ENCODE peak calls at places on chromosomes 7 and 10, in eight cellular contexts. A, P, Z, F, R, T, J and S are unnamed samples. For H3K36me3 and H3K9me3, the result is how much of the 10 kb centered on the place peaks cover.

GRCh38 chr7:40843338-40844026 is 708.7 kb downstream of the SUGCT start:
- DNase-seq in A (peak), P (no peak), Z (no peak), F (peak), R (no peak), T (no peak), J (no peak), S (no peak)

GRCh38 chr7:116206141-116206540 is 4.2 kb upstream of the TES start:
- DNase-seq in A (no peak), P (no peak), Z (no peak), F (no peak), R (no peak), T (no peak), J (no peak), S (no peak)

GRCh38 chr7:135831451-135832220 is 83.0 kb upstream of the FAM180A start:
- DNase-seq in A (no peak), P (no peak), Z (no peak), F (no peak), R (no peak), T (no peak), J (no peak), S (peak)

GRCh38 chr10:27944005-27944404 is 54.9 kb downstream of the ODAD2 start:
- DNase-seq in A (no peak), P (no peak), Z (no peak), F (no peak), R (no peak), T (no peak), J (no peak), S (no peak)

GRCh38 chr10:44857363-44858016 is 53.6 kb upstream of the TMEM72 start:
- DNase-seq in A (peak), P (peak), Z (peak), F (peak), R (peak), T (peak), J (no peak), S (peak)

GRCh38 chr10:68049289-68050078 is 25.6 kb downstream of the HERC4 start:
- DNase-seq in A (no peak), P (no peak), Z (no peak), F (no peak), R (no peak), T (no peak), J (no peak), S (no peak)

GRCh38 chr10:6347391-6347951 is 144.7 kb downstream of the PFKFB3 start:
- DNase-seq in A (peak), P (no peak), Z (no peak), F (peak), R (no peak), T (peak), J (peak), S (no peak)

GRCh38 chr10:43648083-43648391 is 644 bp downstream of the ZNF32 start:
- DNase-seq in A (no peak), P (no peak), Z (no peak), F (no peak), R (no peak), T (no peak), J (no peak), S (no peak)

GRCh38 chr7:91050677-91051076 is 213.6 kb upstream of the FZD1 start:
- DNase-seq in A (no peak), P (no peak), Z (no peak), F (no peak), R (no peak), T (no peak), J (no peak), S (no peak)

GRCh38 chr10:20990604-20991003 is 93.5 kb upstream of the NEBL start:
- DNase-seq in A (no peak), P (no peak), Z (no peak), F (peak), R (no peak), T (no peak), J (no peak), S (no peak)

GRCh38 chr7:47100815-47101435 is 481.0 kb downstream of the TNS3 start:
- DNase-seq in A (peak), P (peak), Z (peak), F (peak), R (no peak), T (no peak), J (no peak), S (no peak)

GRCh38 chr10:46234026-46234425 is 52.8 kb upstream of the ANTXRL start:
- DNase-seq in A (no peak), P (no peak), Z (no peak), F (no peak), R (no peak), T (no peak), J (no peak), S (no peak)

GRCh38 chr7:106205621-106206222 is 79.1 kb downstream of the NAMPT start:
- DNase-seq in A (peak), P (no peak), Z (no peak), F (peak), R (no peak), T (no peak), J (no peak), S (no peak)

GRCh38 chr7:3309140-3309539 is 8.1 kb downstream of the SDK1 start:
- DNase-seq in A (no peak), P (no peak), Z (no peak), F (no peak), R (no peak), T (no peak), J (no peak), S (no peak)

GRCh38 chr10:29807407-29807806 is 172.6 kb upstream of the SVIL start:
- DNase-seq in A (peak), P (no peak), Z (no peak), F (peak), R (no peak), T (no peak), J (no peak), S (no peak)

GRCh38 chr7:139614886-139615285 is 91.4 kb downstream of the CLEC2L start:
- DNase-seq in A (no peak), P (no peak), Z (no peak), F (no peak), R (no peak), T (no peak), J (no peak), S (no peak)
- H3K36me3 ChIP-seq in A (half or more), P (half or more), Z (under half), F (under half), R (under half), T (under half), J (under half), S (under half)

DNA sequence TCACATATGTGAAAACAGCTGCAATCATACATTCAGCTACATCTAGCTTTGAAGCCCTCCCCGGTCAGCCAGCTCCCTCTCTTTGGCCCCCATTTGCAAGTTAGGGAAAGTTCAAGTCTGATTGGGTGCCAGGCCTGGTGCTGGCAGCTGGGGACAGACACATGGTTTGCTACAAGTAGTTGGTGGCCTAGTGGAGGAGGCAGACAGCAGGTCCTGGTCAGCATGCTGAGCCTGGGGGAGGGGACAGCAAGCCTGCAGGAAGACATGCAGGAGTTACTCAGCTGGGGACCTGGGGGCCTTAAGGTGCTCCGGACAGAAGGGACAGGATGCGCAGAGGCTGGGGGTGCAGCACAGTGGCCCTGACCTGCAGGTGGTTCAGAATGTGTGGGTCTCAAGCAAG is 956.9 kb upstream of the ZNF722 start:
- DNase-seq in A (no peak), P (no peak), Z (no peak), F (no peak), R (no peak), T (no peak), J (no peak), S (no peak)
- H3K9me3 ChIP-seq in A (under half), P (under half), Z (under half), F (under half), R (under half), T (under half), J (under half), S (under half)

DNA sequence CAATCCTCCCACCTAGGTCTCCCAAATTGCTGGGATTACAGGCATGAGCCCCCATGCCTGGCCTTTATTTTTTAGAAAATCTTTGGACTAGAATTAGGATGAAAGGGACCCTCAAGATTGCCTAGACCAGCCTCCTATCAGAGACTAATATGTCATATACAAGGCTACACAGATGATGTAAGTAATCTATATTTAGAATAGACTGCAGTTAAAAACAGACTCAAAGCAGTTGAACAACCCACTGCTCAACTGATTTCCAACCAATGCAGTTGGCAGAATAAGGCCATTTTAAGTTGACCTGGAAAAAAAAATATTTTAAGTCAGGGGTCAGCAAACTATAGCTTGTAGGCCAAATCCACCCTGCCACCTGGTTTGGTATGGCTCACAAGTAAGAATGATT is 27.7 kb downstream of the PSPH start:
- DNase-seq in A (peak), P (no peak), Z (no peak), F (no peak), R (no peak), T (no peak), J (no peak), S (no peak)
- H3K36me3 ChIP-seq in A (under half), P (under half), Z (under half), F (under half), R (under half), T (under half), J (under half), S (under half)

GRCh38 chr7:158057446-158057845 is 530.2 kb downstream of the PTPRN2 start:
- DNase-seq in A (no peak), P (no peak), Z (no peak), F (no peak), R (no peak), T (peak), J (no peak), S (no peak)

GRCh38 chr7:158061884-158062656 is 525.6 kb downstream of the PTPRN2 start:
- DNase-seq in A (peak), P (no peak), Z (no peak), F (no peak), R (no peak), T (peak), J (no peak), S (no peak)

GRCh38 chr7:158062661-158063060 is 525.0 kb downstream of the PTPRN2 start:
- DNase-seq in A (no peak), P (no peak), Z (no peak), F (no peak), R (no peak), T (no peak), J (no peak), S (no peak)

GRCh38 chr7:158061031-158061630 is 526.5 kb downstream of the PTPRN2 start:
- DNase-seq in A (no peak), P (no peak), Z (no peak), F (no peak), R (no peak), T (peak), J (no peak), S (no peak)

DNA sequence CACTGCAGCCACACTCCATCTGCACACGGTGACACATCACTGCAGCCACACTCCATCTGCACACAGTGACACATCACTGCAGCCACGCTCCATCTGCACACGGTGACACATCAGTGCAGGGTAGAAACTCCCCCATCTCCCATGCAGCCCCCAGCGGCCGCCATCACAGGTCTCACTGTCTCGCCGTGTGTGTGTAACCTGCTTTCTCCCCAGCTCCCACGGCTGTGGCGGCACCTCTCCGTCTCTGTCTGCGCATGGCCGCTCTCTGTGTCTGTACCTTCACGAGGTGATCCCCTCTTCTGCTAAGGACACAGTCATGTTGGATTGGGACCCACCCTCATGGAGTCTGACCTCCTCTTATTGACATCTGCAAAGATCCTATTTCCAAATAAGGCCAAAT is 527.4 kb downstream of the PTPRN2 start:
- DNase-seq in A (no peak), P (no peak), Z (no peak), F (no peak), R (no peak), T (no peak), J (no peak), S (no peak)
- H3K9me3 ChIP-seq in A (under half), P (under half), Z (under half), F (under half), R (under half), T (under half), J (under half), S (under half)

GRCh38 chr10:97479939-97480338 is 18.3 kb downstream of the MMS19 start:
- DNase-seq in A (no peak), P (no peak), Z (no peak), F (no peak), R (no peak), T (no peak), J (no peak), S (no peak)
- H3K36me3 ChIP-seq in A (half or more), P (half or more), Z (half or more), F (under half), R (under half), T (half or more), J (half or more), S (half or more)

GRCh38 chr7:158321056-158321700 is 266.4 kb downstream of the PTPRN2 start:
- DNase-seq in A (peak), P (no peak), Z (no peak), F (no peak), R (no peak), T (no peak), J (no peak), S (no peak)
- H3K9me3 ChIP-seq in A (under half), P (under half), Z (under half), F (under half), R (under half), T (under half), J (under half), S (under half)

GRCh38 chr7:55973747-55974250 is 9.4 kb downstream of the NIPSNAP2 start:
- DNase-seq in A (no peak), P (no peak), Z (no peak), F (no peak), R (peak), T (no peak), J (no peak), S (no peak)

GRCh38 chr7:55966851-55967250 is 2.5 kb downstream of the NIPSNAP2 start:
- DNase-seq in A (no peak), P (no peak), Z (no peak), F (no peak), R (peak), T (no peak), J (no peak), S (no peak)

GRCh38 chr7:55969391-55969790 is 5.0 kb downstream of the NIPSNAP2 start:
- DNase-seq in A (no peak), P (no peak), Z (no peak), F (no peak), R (peak), T (no peak), J (no peak), S (no peak)

GRCh38 chr7:55971045-55971444 is 6.7 kb downstream of the NIPSNAP2 start:
- DNase-seq in A (no peak), P (no peak), Z (no peak), F (no peak), R (peak), T (no peak), J (no peak), S (no peak)

GRCh38 chr7:55970561-55970960 is 6.2 kb downstream of the NIPSNAP2 start:
- DNase-seq in A (no peak), P (no peak), Z (no peak), F (no peak), R (peak), T (no peak), J (no peak), S (no peak)
- H3K36me3 ChIP-seq in A (under half), P (under half), Z (under half), F (under half), R (under half), T (under half), J (under half), S (under half)

GRCh38 chr10:131777162-131777561 is 123.6 kb upstream of the PPP2R2D start:
- DNase-seq in A (no peak), P (no peak), Z (no peak), F (no peak), R (no peak), T (no peak), J (no peak), S (no peak)

GRCh38 chr10:131778385-131778784 is 122.4 kb upstream of the PPP2R2D start:
- DNase-seq in A (no peak), P (no peak), Z (no peak), F (no peak), R (no peak), T (no peak), J (no peak), S (no peak)

GRCh38 chr10:131778842-131779241 is 122.0 kb upstream of the PPP2R2D start:
- DNase-seq in A (no peak), P (no peak), Z (no peak), F (no peak), R (no peak), T (no peak), J (no peak), S (no peak)

GRCh38 chr10:131776496-131776895 is 124.3 kb upstream of the PPP2R2D start:
- DNase-seq in A (peak), P (no peak), Z (no peak), F (no peak), R (no peak), T (no peak), J (no peak), S (no peak)

GRCh38 chr10:131777921-131778320 is 122.9 kb upstream of the PPP2R2D start:
- DNase-seq in A (peak), P (no peak), Z (no peak), F (no peak), R (no peak), T (no peak), J (no peak), S (no peak)
- H3K9me3 ChIP-seq in A (under half), P (under half), Z (under half), F (under half), R (under half), T (under half), J (under half), S (under half)

GRCh38 chr7:92534572-92534971 is 6.0 kb downstream of the RBM48 start:
- DNase-seq in A (no peak), P (no peak), Z (no peak), F (no peak), R (no peak), T (no peak), J (no peak), S (no peak)
- H3K36me3 ChIP-seq in A (half or more), P (half or more), Z (half or more), F (half or more), R (under half), T (half or more), J (half or more), S (under half)